ENCODE peak calls at places on chromosomes 6 and 20, in four cellular contexts. One of them, this sample, is unnamed.

GRCh38 chr20:50690562-50690978 is 772 bp downstream of the RIPOR3 start:
- DNase-seq in K562: no peak
- DNase-seq in right lobe of liver: no peak
- DNase-seq in esophagus muscularis mucosa: no peak
- DNase-seq in this sample: no peak

GRCh38 chr6:119881416-119881815 is 531.9 kb upstream of the MAN1A1 start:
- DNase-seq in K562: no peak
- DNase-seq in esophagus muscularis mucosa: no peak
- DNase-seq in right lobe of liver: no peak
- DNase-seq in this sample: no peak

GRCh38 chr6:149284904-149285303 is 32.6 kb upstream of the TAB2 start:
- DNase-seq in right lobe of liver: no peak
- DNase-seq in esophagus muscularis mucosa: no peak
- DNase-seq in K562: no peak
- DNase-seq in this sample: no peak

GRCh38 chr6:14074723-14075503 is 42.7 kb upstream of the CD83 start:
- DNase-seq in right lobe of liver: no peak
- DNase-seq in K562: no peak
- DNase-seq in esophagus muscularis mucosa: no peak
- DNase-seq in this sample: no peak

GRCh38 chr20:46122071-46122470 is 4.0 kb downstream of the CD40 start:
- DNase-seq in right lobe of liver: no peak
- DNase-seq in K562: no peak
- DNase-seq in esophagus muscularis mucosa: no peak
- DNase-seq in this sample: no peak

GRCh38 chr20:45822863-45823262 is 4.2 kb downstream of the TNNC2 start:
- DNase-seq in right lobe of liver: no peak
- DNase-seq in K562: no peak
- DNase-seq in esophagus muscularis mucosa: no peak
- DNase-seq in this sample: no peak

GRCh38 chr20:24986436-24987015 is 6.0 kb downstream of the APMAP start:
- DNase-seq in esophagus muscularis mucosa: no peak
- DNase-seq in K562: no peak
- DNase-seq in right lobe of liver: no peak
- DNase-seq in this sample: no peak

GRCh38 chr6:75379536-75379935 is 94.9 kb upstream of the TMEM30A start:
- DNase-seq in esophagus muscularis mucosa: no peak
- DNase-seq in right lobe of liver: no peak
- DNase-seq in K562: no peak
- DNase-seq in this sample: no peak

GRCh38 chr6:127776320-127776719 is 124.5 kb downstream of the THEMIS start:
- DNase-seq in K562: no peak
- DNase-seq in right lobe of liver: no peak
- DNase-seq in esophagus muscularis mucosa: no peak
- DNase-seq in this sample: no peak

GRCh38 chr6:6913346-6913745 is 194.4 kb upstream of the RREB1 start:
- DNase-seq in right lobe of liver: no peak
- DNase-seq in esophagus muscularis mucosa: no peak
- DNase-seq in K562: no peak
- DNase-seq in this sample: no peak

GRCh38 chr20:11810316-11811130 is 107.2 kb upstream of the BTBD3 start:
- DNase-seq in esophagus muscularis mucosa: no peak
- DNase-seq in K562: no peak
- DNase-seq in right lobe of liver: no peak
- DNase-seq in this sample: no peak

GRCh38 chr20:20426472-20426907 is 58.6 kb downstream of the INSM1 start:
- DNase-seq in esophagus muscularis mucosa: no peak
- DNase-seq in right lobe of liver: no peak
- DNase-seq in K562: no peak
- DNase-seq in this sample: no peak

GRCh38 chr6:5652738-5653137 is 354.0 kb downstream of the NRN1 start:
- DNase-seq in K562: no peak
- DNase-seq in right lobe of liver: no peak
- DNase-seq in esophagus muscularis mucosa: no peak
- DNase-seq in this sample: no peak

GRCh38 chr6:162443101-162443500 is 284.5 kb downstream of the PRKN start:
- DNase-seq in right lobe of liver: no peak
- DNase-seq in K562: no peak
- DNase-seq in esophagus muscularis mucosa: no peak
- DNase-seq in this sample: no peak

GRCh38 chr6:72553531-72554202 is 68.2 kb upstream of the KCNQ5 start:
- DNase-seq in K562: peak; percentile 43
- DNase-seq in right lobe of liver: no peak
- DNase-seq in esophagus muscularis mucosa: no peak
- DNase-seq in this sample: no peak

GRCh38 chr6:17972074-17972966 is 15.1 kb downstream of the KIF13A start:
- DNase-seq in esophagus muscularis mucosa: no peak
- DNase-seq in K562: no peak
- DNase-seq in right lobe of liver: no peak
- DNase-seq in this sample: no peak

GRCh38 chr6:157726892-157727628 is 96.0 kb upstream of the SNX9 start:
- DNase-seq in esophagus muscularis mucosa: no peak
- DNase-seq in K562: no peak
- DNase-seq in right lobe of liver: no peak
- DNase-seq in this sample: no peak

GRCh38 chr6:166151798-166152197 is 15.9 kb downstream of the TBXT start:
- DNase-seq in right lobe of liver: no peak
- DNase-seq in K562: no peak
- DNase-seq in esophagus muscularis mucosa: no peak
- DNase-seq in this sample: no peak

GRCh38 chr20:23622839-23623343 is 14.9 kb downstream of the CST3 start:
- DNase-seq in esophagus muscularis mucosa: peak; percentile 94
- DNase-seq in K562: peak; percentile 50
- DNase-seq in right lobe of liver: no peak
- DNase-seq in this sample: no peak

GRCh38 chr20:41353530-41353929 is 12.9 kb downstream of the LPIN3 start:
- DNase-seq in right lobe of liver: no peak
- DNase-seq in K562: no peak
- DNase-seq in esophagus muscularis mucosa: no peak
- DNase-seq in this sample: no peak

GRCh38 chr6:169864148-169865030 is 113.0 kb downstream of the ERMARD start:
- DNase-seq in esophagus muscularis mucosa: no peak
- DNase-seq in right lobe of liver: no peak
- DNase-seq in K562: no peak
- DNase-seq in this sample: peak; percentile 75

GRCh38 chr20:5056801-5057599 is 55.7 kb upstream of the SLC23A2 start:
- DNase-seq in right lobe of liver: peak; percentile 71
- DNase-seq in K562: peak; percentile 63
- DNase-seq in esophagus muscularis mucosa: no peak
- DNase-seq in this sample: no peak

DNA sequence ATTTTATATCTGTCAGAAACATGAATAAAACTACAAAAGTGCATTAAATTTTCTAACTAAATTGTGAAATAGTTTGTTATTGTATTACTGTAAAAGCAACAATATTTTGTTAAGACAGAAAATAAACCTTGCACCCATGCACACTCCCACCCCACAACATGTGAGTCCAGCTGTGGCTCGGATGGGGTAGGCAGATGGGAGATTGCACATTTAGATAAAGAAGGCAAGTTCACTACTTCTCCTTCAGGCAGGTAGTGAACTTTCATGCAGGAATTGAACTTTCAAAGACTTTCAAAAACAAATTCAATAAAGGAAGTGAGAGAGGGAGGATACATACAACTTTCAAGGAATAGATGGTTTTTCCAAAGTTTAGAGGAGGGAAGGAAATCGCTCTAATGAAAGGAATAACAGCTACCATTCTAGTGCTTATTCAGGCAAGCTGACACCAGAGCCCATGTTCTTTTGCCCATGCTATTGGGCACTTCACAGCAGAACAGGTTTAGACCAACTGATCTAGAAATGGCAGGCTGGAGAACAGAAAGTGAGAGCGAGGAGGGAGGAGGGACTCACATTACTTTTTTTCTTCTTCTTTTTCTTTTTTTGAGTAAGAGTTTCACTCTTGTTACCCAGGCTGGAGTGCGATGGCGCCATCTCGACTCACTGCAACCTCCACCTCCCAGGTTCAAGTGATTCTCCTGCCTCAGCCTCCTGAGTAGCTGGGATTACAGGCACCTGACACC is 28.5 kb downstream of the SF3B5 start:
- DNase-seq in right lobe of liver: no peak
- DNase-seq in esophagus muscularis mucosa: no peak
- DNase-seq in K562: no peak
- DNase-seq in this sample: no peak
- TF ChIP-seq POLR2A in right lobe of liver: no peak
- TF ChIP-seq POLR2A in esophagus muscularis mucosa: no peak
- TF ChIP-seq POLR2A in K562: no peak
- TF ChIP-seq POLR2A in this sample: no peak

GRCh38 chr6:56624728-56625069 is 18.0 kb downstream of the DST start:
- DNase-seq in right lobe of liver: no peak
- DNase-seq in esophagus muscularis mucosa: no peak
- DNase-seq in K562: no peak
- DNase-seq in this sample: no peak
- H3K36me3 ChIP-seq in right lobe of liver: peaks cover 79% of the 10 kb centered on the region
- H3K36me3 ChIP-seq in esophagus muscularis mucosa: peaks cover 30% of the 10 kb centered on the region
- H3K36me3 ChIP-seq in K562: no peaks in the 10 kb centered on the region
- H3K36me3 ChIP-seq in this sample: peaks cover 20% of the 10 kb centered on the region

GRCh38 chr6:34246249-34246562 is 2.6 kb downstream of the SMIM29 start:
- DNase-seq in esophagus muscularis mucosa: no peak
- DNase-seq in right lobe of liver: peak; percentile 41
- DNase-seq in K562: no peak
- DNase-seq in this sample: no peak

GRCh38 chr6:34247481-34248197 is 1.2 kb downstream of the SMIM29 start:
- DNase-seq in right lobe of liver: no peak
- DNase-seq in esophagus muscularis mucosa: no peak
- DNase-seq in K562: peak; percentile 57
- DNase-seq in this sample: no peak

GRCh38 chr6:34248727-34249468 is at the start of gene SMIM29:
- DNase-seq in right lobe of liver: peak; percentile 99
- DNase-seq in esophagus muscularis mucosa: peak; percentile 99
- DNase-seq in K562: peak; percentile 98
- DNase-seq in this sample: peak; percentile 97

GRCh38 chr6:34248198-34248726 is 544 bp downstream of the SMIM29 start:
- DNase-seq in esophagus muscularis mucosa: no peak
- DNase-seq in K562: peak; percentile 68
- DNase-seq in right lobe of liver: peak; percentile 81
- DNase-seq in this sample: no peak

DNA sequence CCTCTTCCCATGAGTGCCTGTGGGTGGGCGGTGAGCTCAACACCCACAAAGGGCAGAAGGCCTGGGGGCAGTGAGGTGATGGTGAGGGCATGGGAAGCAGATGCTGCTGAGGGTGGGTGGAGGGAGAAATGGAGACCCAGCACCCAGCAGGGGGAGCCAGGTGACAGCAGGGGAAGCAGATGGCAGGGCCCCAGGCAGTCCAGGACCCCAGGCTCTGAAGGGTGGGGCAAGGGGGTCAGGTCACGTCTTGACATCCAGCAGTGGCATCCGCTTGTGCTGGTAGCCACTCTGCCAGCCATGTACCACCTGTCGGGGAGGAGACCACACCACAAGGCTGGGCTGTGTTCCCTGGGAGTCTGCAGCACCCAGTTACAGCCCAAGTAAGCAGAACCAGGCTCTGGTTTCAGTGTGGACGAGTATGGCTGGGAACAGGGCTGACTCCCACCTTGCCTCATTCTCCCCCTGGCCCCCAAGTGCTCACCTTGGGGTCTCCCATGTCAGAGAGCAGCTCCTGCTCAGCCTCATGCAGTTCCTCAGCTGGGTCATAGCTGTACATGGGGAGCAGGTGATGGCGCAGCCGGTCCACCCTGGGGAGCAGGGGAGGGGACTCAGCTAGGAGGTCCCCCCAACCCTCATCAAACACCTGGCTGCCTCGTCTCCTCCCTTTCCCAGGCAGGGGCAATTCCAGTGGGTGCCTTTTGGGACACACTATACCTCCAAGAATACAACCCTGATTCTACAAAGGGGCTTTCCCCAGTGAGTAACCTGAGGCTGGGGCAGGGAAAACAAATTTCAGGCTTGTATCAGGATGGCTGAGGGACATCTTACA is 2.0 kb downstream of the SMIM29 start:
- DNase-seq in right lobe of liver: no peak
- DNase-seq in K562: peak; percentile 72
- DNase-seq in esophagus muscularis mucosa: no peak
- DNase-seq in this sample: no peak
- TF ChIP-seq POLR2A in right lobe of liver: no peak
- TF ChIP-seq POLR2A in K562: peak; percentile 97
- TF ChIP-seq POLR2A in esophagus muscularis mucosa: no peak
- TF ChIP-seq POLR2A in this sample: no peak

DNA sequence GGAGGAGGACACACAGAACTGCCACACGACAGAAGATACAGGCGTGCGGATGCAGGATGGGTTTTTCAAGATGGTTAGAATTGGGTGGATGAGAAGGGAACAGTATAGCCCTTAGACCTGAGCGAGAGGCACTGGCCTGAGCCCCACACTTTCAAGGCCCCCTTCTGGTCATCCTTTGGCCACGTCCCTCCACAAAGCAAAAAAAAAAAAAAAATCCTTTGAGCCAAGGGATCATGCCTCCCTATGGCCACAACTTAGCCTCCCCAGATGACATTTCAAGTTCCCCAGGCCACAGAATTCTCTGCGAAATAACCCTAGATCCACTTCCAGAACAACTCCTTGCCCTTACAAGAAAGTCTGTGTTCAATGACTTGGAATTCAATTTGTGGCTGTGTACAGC is 30.4 kb downstream of the ELOVL2 start:
- DNase-seq in K562: peak; percentile 30
- DNase-seq in right lobe of liver: no peak
- DNase-seq in esophagus muscularis mucosa: no peak
- DNase-seq in this sample: no peak
- H3K36me3 ChIP-seq in K562: no peaks in the 10 kb centered on the region
- H3K36me3 ChIP-seq in right lobe of liver: no peaks in the 10 kb centered on the region
- H3K36me3 ChIP-seq in esophagus muscularis mucosa: no peaks in the 10 kb centered on the region
- H3K36me3 ChIP-seq in this sample: no peaks in the 10 kb centered on the region

GRCh38 chr6:35731736-35732532 is 4.9 kb upstream of the ARMC12 start:
- DNase-seq in K562: peak; percentile 98
- DNase-seq in esophagus muscularis mucosa: peak; percentile 99
- DNase-seq in right lobe of liver: peak; percentile 97
- DNase-seq in this sample: no peak

GRCh38 chr6:35730745-35731413 is 6.0 kb upstream of the ARMC12 start:
- DNase-seq in esophagus muscularis mucosa: no peak
- DNase-seq in K562: no peak
- DNase-seq in right lobe of liver: no peak
- DNase-seq in this sample: no peak

GRCh38 chr6:35729349-35729678 is 7.5 kb upstream of the ARMC12 start:
- DNase-seq in K562: no peak
- DNase-seq in right lobe of liver: peak; percentile 31
- DNase-seq in esophagus muscularis mucosa: no peak
- DNase-seq in this sample: no peak

GRCh38 chr6:35729722-35730121 is 7.1 kb upstream of the ARMC12 start:
- DNase-seq in right lobe of liver: peak; percentile 29
- DNase-seq in K562: no peak
- DNase-seq in esophagus muscularis mucosa: no peak
- DNase-seq in this sample: no peak

DNA sequence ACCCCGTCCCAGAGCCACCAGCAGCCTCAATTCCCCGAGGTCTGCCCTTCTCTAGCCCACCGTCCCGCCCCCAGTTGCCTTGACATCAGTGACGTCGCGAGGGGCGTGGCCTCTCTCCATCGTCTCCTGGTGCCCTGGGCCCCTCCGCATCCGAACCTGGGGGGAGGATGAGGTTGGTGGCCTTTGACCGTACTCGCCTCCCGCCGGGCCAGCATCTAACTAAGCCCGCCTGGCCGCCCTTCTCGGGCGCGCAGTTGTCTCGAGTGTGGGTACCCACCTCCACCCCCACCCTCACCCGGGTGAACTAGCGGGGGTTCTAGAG is 5.5 kb upstream of the ARMC12 start:
- DNase-seq in esophagus muscularis mucosa: peak; percentile 99
- DNase-seq in K562: peak; percentile 95
- DNase-seq in right lobe of liver: peak; percentile 97
- DNase-seq in this sample: no peak
- TF ChIP-seq POLR2A in esophagus muscularis mucosa: peak; percentile 88
- TF ChIP-seq POLR2A in K562: no peak
- TF ChIP-seq POLR2A in right lobe of liver: peak; percentile 83
- TF ChIP-seq POLR2A in this sample: no peak

GRCh38 chr6:155272353-155273222 is 8.8 kb downstream of the CLDN20 start:
- DNase-seq in esophagus muscularis mucosa: no peak
- DNase-seq in right lobe of liver: no peak
- DNase-seq in K562: no peak
- DNase-seq in this sample: no peak
- H3K36me3 ChIP-seq in esophagus muscularis mucosa: no peaks in the 10 kb centered on the region
- H3K36me3 ChIP-seq in right lobe of liver: no peaks in the 10 kb centered on the region
- H3K36me3 ChIP-seq in K562: peaks cover 67% of the 10 kb centered on the region
- H3K36me3 ChIP-seq in this sample: no peaks in the 10 kb centered on the region

This sample was measured in vagina.